ENCODE peak calls at places on chromosomes 2 and 18, in eight cellular contexts. G is prostate gland, M is endodermal cell, C is body of pancreas, Z is neural progenitor cell, U is gastrocnemius medialis, S is kidney epithelial cell, J is fibroblast of pulmonary artery. K is an unnamed sample.

GRCh38 chr2:56224316-56224715 is 40.5 kb downstream of the CCDC85A start:
- DNase-seq in G (no peak), M (no peak), C (no peak), Z (no peak), U (no peak), S (no peak), J (peak), K (no peak)

GRCh38 chr2:197799072-197799471 is 5.3 kb upstream of the PLCL1 start:
- DNase-seq in G (no peak), M (no peak), C (no peak), Z (no peak), U (no peak), S (no peak), J (no peak), K (no peak)

GRCh38 chr2:8494589-8494988 is 187.3 kb upstream of the ID2 start:
- DNase-seq in G (no peak), M (no peak), C (no peak), Z (no peak), U (no peak), S (no peak), J (peak), K (no peak)

GRCh38 chr18:60667016-60667415 is 294.4 kb upstream of the MC4R start:
- DNase-seq in G (no peak), M (no peak), C (no peak), Z (no peak), U (no peak), S (no peak), J (no peak), K (no peak)

GRCh38 chr2:8132371-8132831 is 549.5 kb upstream of the ID2 start:
- DNase-seq in G (no peak), M (no peak), C (no peak), Z (no peak), U (peak), S (no peak), J (no peak), K (no peak)

GRCh38 chr2:32755666-32756065 is 127.8 kb downstream of the TTC27 start:
- DNase-seq in G (no peak), M (no peak), C (no peak), Z (no peak), U (no peak), S (no peak), J (no peak), K (no peak)

GRCh38 chr2:223076573-223076972 is 24.6 kb downstream of the KCNE4 start:
- DNase-seq in G (no peak), M (no peak), C (no peak), Z (no peak), U (no peak), S (peak), J (peak), K (no peak)

GRCh38 chr18:26685438-26686173 is 137.3 kb upstream of the KCTD1 start:
- DNase-seq in G (no peak), M (peak), C (no peak), Z (peak), U (no peak), S (no peak), J (no peak), K (no peak)

DNA sequence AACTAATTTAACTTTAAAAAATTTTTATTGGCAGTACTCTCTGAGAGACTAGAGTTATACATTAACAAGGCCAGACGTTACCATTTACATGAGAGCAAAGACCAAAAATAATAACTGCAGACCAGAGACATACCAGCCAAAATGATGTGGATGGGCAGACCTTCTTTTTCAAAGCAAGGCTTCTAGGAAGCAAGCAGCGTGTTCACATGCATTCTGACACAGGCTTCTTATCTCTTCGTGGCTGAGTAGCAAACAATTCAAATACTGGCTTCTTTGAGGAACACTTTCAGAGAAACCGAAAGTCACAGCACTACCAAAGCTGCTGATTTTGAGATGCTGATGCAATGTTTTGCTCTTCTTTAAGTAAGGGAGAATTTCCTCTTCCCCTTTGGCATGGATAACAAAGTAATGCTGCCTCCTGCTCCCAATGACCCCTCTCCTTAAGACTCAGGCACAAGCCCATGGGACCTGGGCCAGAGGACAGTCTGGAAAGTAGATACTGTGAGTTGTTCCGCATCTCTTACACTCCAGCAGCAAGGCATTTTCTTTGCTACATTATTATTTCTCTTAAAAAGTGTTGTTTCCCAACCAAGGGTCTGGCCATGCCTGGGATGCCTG is 181.9 kb downstream of the MREG start:
- DNase-seq in G (no peak), M (no peak), C (no peak), Z (no peak), U (no peak), S (no peak), J (peak), K (no peak)
- H3K4me3 ChIP-seq in G (no peak), M (no peak), C (no peak), Z (no peak), U (no peak), S (no peak), J (peak), K (no peak)

DNA sequence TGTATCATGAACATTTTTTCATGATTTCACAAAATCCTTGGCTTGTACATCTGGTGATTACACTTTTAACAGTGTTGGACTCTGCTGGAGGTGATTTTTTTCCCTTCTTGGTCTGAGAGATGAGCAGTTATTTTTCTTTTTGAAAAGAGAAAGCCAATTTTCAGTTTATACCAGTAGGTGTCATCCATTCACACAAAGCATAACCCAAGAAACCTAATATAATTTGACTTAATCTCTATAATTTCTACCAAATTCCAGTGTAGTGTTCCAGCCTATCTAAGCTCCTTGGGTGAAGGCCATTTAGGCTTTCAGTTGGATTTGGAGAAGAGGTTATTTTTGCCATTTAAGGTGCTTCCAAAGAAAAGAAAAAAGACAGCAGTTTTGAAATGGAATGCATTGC is 7.7 kb upstream of the ICOS start:
- DNase-seq in G (no peak), M (no peak), C (no peak), Z (no peak), U (no peak), S (no peak), J (peak), K (no peak)
- TF ChIP-seq CTCF in G (peak), M (peak), C (no peak), Z (peak), U (no peak), S (peak), J (peak), K (peak)

GRCh38 chr2:102110596-102111334 is 31.8 kb upstream of the IL1R1 start:
- DNase-seq in G (peak), M (no peak), C (peak), Z (no peak), U (peak), S (no peak), J (no peak), K (no peak)
- H3K4me3 ChIP-seq in G (no peak), M (no peak), C (no peak), Z (no peak), U (no peak), S (no peak), J (peak), K (no peak)

GRCh38 chr2:127108090-127108523 is 1.2 kb upstream of the BIN1 start:
- DNase-seq in G (no peak), M (no peak), C (no peak), Z (no peak), U (no peak), S (no peak), J (no peak), K (no peak)

GRCh38 chr2:127106998-127107621 is at the start of gene BIN1:
- DNase-seq in G (peak), M (peak), C (peak), Z (peak), U (peak), S (peak), J (peak), K (no peak)

GRCh38 chr2:127106457-127106997 is 427 bp downstream of the BIN1 start:
- DNase-seq in G (no peak), M (peak), C (no peak), Z (peak), U (peak), S (no peak), J (no peak), K (no peak)

GRCh38 chr2:127105656-127106456 is 1.1 kb downstream of the BIN1 start:
- DNase-seq in G (no peak), M (peak), C (no peak), Z (peak), U (peak), S (no peak), J (peak), K (no peak)

GRCh38 chr2:127107622-127107999 is 657 bp upstream of the BIN1 start:
- DNase-seq in G (no peak), M (no peak), C (no peak), Z (no peak), U (peak), S (no peak), J (peak), K (no peak)
- TF ChIP-seq CTCF in G (peak), M (peak), C (no peak), Z (peak), U (no peak), S (peak), J (peak), K (no peak)

DNA sequence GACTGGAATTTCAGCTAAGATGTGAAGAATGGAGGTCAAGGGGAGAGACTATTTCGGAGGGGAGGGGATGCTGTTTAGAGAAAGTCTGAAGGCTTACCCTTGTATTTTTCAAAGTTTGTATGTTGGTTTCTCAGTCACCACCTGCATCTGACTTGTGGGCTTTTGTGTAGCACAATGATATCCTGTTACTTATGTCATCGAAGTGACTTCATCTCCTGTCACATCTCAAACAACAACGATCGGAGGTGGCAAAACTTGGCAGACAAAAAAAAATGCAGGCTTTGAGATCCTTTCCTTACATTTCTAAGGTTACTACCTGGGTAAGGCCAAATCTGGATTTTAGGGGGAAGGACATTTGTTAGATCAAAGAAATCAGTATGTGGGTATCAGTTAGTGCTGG is 11.7 kb upstream of the CXCR4 start:
- DNase-seq in G (no peak), M (no peak), C (no peak), Z (no peak), U (no peak), S (no peak), J (no peak), K (no peak)
- H3K4me3 ChIP-seq in G (no peak), M (no peak), C (no peak), Z (no peak), U (no peak), S (no peak), J (no peak), K (no peak)

GRCh38 chr2:158926478-158926948 is 41.9 kb upstream of the TANC1 start:
- DNase-seq in G (no peak), M (no peak), C (no peak), Z (no peak), U (no peak), S (peak), J (peak), K (no peak)

GRCh38 chr2:158923180-158923594 is 45.3 kb upstream of the TANC1 start:
- DNase-seq in G (no peak), M (peak), C (no peak), Z (peak), U (no peak), S (no peak), J (peak), K (no peak)

GRCh38 chr2:158923641-158924040 is 44.8 kb upstream of the TANC1 start:
- DNase-seq in G (no peak), M (no peak), C (no peak), Z (no peak), U (no peak), S (no peak), J (no peak), K (no peak)

GRCh38 chr2:158921599-158922408 is 46.6 kb upstream of the TANC1 start:
- DNase-seq in G (no peak), M (peak), C (no peak), Z (peak), U (no peak), S (no peak), J (no peak), K (no peak)

GRCh38 chr2:158922610-158923009 is 45.8 kb upstream of the TANC1 start:
- DNase-seq in G (no peak), M (no peak), C (no peak), Z (no peak), U (no peak), S (no peak), J (peak), K (no peak)
- TF ChIP-seq CTCF in G (no peak), M (no peak), C (no peak), Z (no peak), U (no peak), S (no peak), J (no peak), K (no peak)

K was measured in LNCaP clone FGC.